ENCODE peak calls at places on chromosomes 1 and 21, in eight cellular contexts. K, R, F, W, Q, M, N and S are unnamed samples. For H3K27me3, the result is how much of the 10 kb centered on the place peaks cover.

GRCh38 chr1:179124866-179125265 is 43.0 kb downstream of the TOR3A start:
- DNase-seq in K (no peak), R (no peak), Q (peak), M (no peak), N (no peak), F (no peak), W (no peak), S (no peak)

GRCh38 chr1:98289296-98289695 is 368.5 kb upstream of the DPYD start:
- DNase-seq in R (no peak), W (no peak), Q (no peak), N (no peak), K (no peak), M (no peak), F (no peak), S (no peak)

GRCh38 chr1:55368698-55369097 is 153.5 kb upstream of the USP24 start:
- DNase-seq in Q (no peak), F (no peak), R (no peak), W (no peak), N (no peak), M (no peak), K (no peak), S (no peak)

GRCh38 chr1:98386675-98387440 is 274.7 kb upstream of the SNX7 start:
- DNase-seq in Q (no peak), K (no peak), R (no peak), F (no peak), W (peak), N (no peak), M (no peak), S (no peak)

GRCh38 chr1:108826081-108826635 is 30.7 kb downstream of the AKNAD1 start:
- DNase-seq in N (no peak), Q (no peak), K (no peak), R (no peak), W (no peak), M (no peak), F (no peak), S (no peak)

GRCh38 chr21:36545776-36546511 is 66.0 kb upstream of the CLDN14 start:
- DNase-seq in F (no peak), M (no peak), K (no peak), R (peak), W (no peak), Q (no peak), N (no peak), S (no peak)

GRCh38 chr1:218476385-218476784 is 131.2 kb downstream of the TGFB2 start:
- DNase-seq in N (peak), Q (peak), R (peak), M (no peak), K (no peak), W (no peak), F (no peak), S (no peak)

GRCh38 chr1:150516050-150516591 is 569 bp downstream of the FALEC start:
- DNase-seq in W (no peak), K (peak), R (peak), N (no peak), M (no peak), Q (no peak), F (no peak), S (no peak)

GRCh38 chr1:156356262-156356874 is 12.6 kb upstream of the RHBG start:
- DNase-seq in Q (no peak), F (no peak), N (no peak), R (no peak), M (no peak), W (no peak), K (no peak), S (no peak)

GRCh38 chr1:169809370-169810095 is 14.8 kb upstream of the METTL18 start:
- DNase-seq in F (no peak), N (peak), M (peak), K (no peak), R (peak), W (peak), Q (peak), S (no peak)

GRCh38 chr1:15633756-15634420 is 16.6 kb downstream of the DDI2 start:
- DNase-seq in W (no peak), K (no peak), N (no peak), R (no peak), M (no peak), Q (no peak), F (no peak), S (no peak)

GRCh38 chr1:170663441-170664282 is at the start of gene PRRX1:
- DNase-seq in K (peak), W (no peak), Q (peak), N (no peak), R (peak), F (no peak), M (no peak), S (no peak)

GRCh38 chr1:116504308-116505156 is 66.3 kb downstream of the CD58 start:
- DNase-seq in M (peak), N (no peak), W (peak), F (no peak), K (no peak), Q (peak), R (peak), S (peak)

GRCh38 chr1:23743287-23744052 is at the start of gene ELOA:
- DNase-seq in N (no peak), R (peak), F (peak), K (peak), M (peak), W (peak), Q (peak), S (peak)

GRCh38 chr1:10438677-10439163 is 8.5 kb downstream of the CENPS start:
- DNase-seq in M (no peak), W (no peak), K (no peak), Q (peak), F (no peak), N (no peak), R (no peak), S (no peak)

GRCh38 chr1:15835205-15835740 is 12.2 kb upstream of the SPEN start:
- DNase-seq in F (no peak), K (no peak), N (no peak), R (no peak), Q (no peak), W (peak), M (no peak), S (no peak)

GRCh38 chr1:78277253-78277652 is 213.5 kb upstream of the PTGFR start:
- DNase-seq in F (no peak), N (peak), W (no peak), R (peak), Q (peak), K (no peak), M (no peak), S (no peak)

GRCh38 chr1:2230781-2231666 is 2.9 kb downstream of the SKI start:
- DNase-seq in N (no peak), M (peak), F (peak), R (peak), W (peak), K (peak), Q (no peak), S (no peak)

GRCh38 chr1:56821462-56821797 is 2.2 kb upstream of the FYB2 start:
- DNase-seq in R (peak), M (no peak), Q (peak), F (no peak), N (no peak), W (peak), K (no peak), S (no peak)

GRCh38 chr1:101360506-101360905 is 123.7 kb downstream of the S1PR1 start:
- DNase-seq in W (no peak), Q (peak), R (no peak), N (no peak), F (no peak), M (no peak), K (no peak), S (no peak)

GRCh38 chr1:114103992-114104391 is 49.7 kb downstream of the SYT6 start:
- DNase-seq in M (no peak), F (no peak), N (no peak), K (no peak), Q (no peak), W (no peak), R (no peak), S (no peak)

GRCh38 chr1:53344921-53345838 is 17.3 kb upstream of the LRP8 start:
- DNase-seq in N (no peak), K (no peak), F (no peak), W (no peak), R (no peak), Q (no peak), M (no peak), S (peak)

GRCh38 chr1:54312874-54313316 is 93.3 kb downstream of the SSBP3 start:
- DNase-seq in R (peak), W (no peak), Q (peak), K (peak), F (no peak), N (no peak), M (no peak), S (no peak)

GRCh38 chr1:157073944-157074685 is 25.5 kb downstream of the ETV3L start:
- DNase-seq in K (peak), N (peak), R (peak), M (peak), W (peak), Q (peak), F (peak), S (peak)

GRCh38 chr1:212858461-212859265 is 588 bp downstream of the FLVCR1 start:
- DNase-seq in F (peak), Q (peak), N (peak), R (peak), M (peak), K (no peak), W (peak), S (peak)

GRCh38 chr21:16013570-16013969 is 283.8 kb downstream of the USP25 start:
- DNase-seq in M (no peak), F (no peak), K (no peak), W (no peak), N (no peak), R (no peak), Q (no peak), S (no peak)

GRCh38 chr21:38120984-38121855 is 135.6 kb upstream of the KCNJ15 start:
- DNase-seq in M (no peak), Q (no peak), N (no peak), K (no peak), R (no peak), W (no peak), F (no peak), S (no peak)

GRCh38 chr21:35102488-35103407 is 53.6 kb upstream of the RUNX1 start:
- DNase-seq in K (no peak), R (peak), M (peak), W (no peak), F (no peak), Q (peak), N (no peak), S (peak)

GRCh38 chr21:32949701-32950100 is 76.0 kb upstream of the OLIG2 start:
- DNase-seq in W (no peak), F (no peak), N (no peak), M (no peak), R (no peak), Q (no peak), K (no peak), S (no peak)

GRCh38 chr1:181485276-181486097 is 2.2 kb downstream of the CACNA1E start:
- DNase-seq in W (peak), K (no peak), N (no peak), M (peak), F (peak), R (no peak), Q (no peak), S (peak)

GRCh38 chr1:177983824-177984528 is 14.1 kb upstream of the SEC16B start:
- DNase-seq in N (peak), F (no peak), M (no peak), K (peak), R (peak), Q (peak), W (no peak), S (no peak)

GRCh38 chr1:185316163-185317033 is 645 bp downstream of the IVNS1ABP start:
- DNase-seq in W (peak), F (peak), K (peak), M (peak), N (peak), Q (peak), R (peak), S (peak)

GRCh38 chr1:4837752-4838151 is 183.3 kb downstream of the AJAP1 start:
- DNase-seq in K (no peak), R (no peak), M (no peak), N (no peak), F (no peak), Q (no peak), W (no peak), S (no peak)
- H3K27me3 ChIP-seq in K (under half), R (under half), M (under half), N (under half), F (under half), Q (under half), W (under half), S (under half)

GRCh38 chr1:153685578-153686340 is 7.3 kb downstream of the NPR1 start:
- DNase-seq in W (no peak), R (no peak), Q (no peak), N (no peak), K (no peak), M (no peak), F (no peak), S (no peak)

GRCh38 chr1:153684892-153685291 is 6.4 kb downstream of the NPR1 start:
- DNase-seq in Q (no peak), K (no peak), R (no peak), N (no peak), M (no peak), F (no peak), W (no peak), S (no peak)

GRCh38 chr1:153680120-153680403 is 1.6 kb downstream of the NPR1 start:
- DNase-seq in Q (no peak), F (no peak), N (no peak), W (no peak), M (no peak), K (no peak), R (no peak), S (no peak)

GRCh38 chr1:153683853-153684252 is 5.4 kb downstream of the NPR1 start:
- DNase-seq in K (no peak), Q (peak), W (peak), R (peak), N (no peak), M (no peak), F (no peak), S (no peak)

DNA sequence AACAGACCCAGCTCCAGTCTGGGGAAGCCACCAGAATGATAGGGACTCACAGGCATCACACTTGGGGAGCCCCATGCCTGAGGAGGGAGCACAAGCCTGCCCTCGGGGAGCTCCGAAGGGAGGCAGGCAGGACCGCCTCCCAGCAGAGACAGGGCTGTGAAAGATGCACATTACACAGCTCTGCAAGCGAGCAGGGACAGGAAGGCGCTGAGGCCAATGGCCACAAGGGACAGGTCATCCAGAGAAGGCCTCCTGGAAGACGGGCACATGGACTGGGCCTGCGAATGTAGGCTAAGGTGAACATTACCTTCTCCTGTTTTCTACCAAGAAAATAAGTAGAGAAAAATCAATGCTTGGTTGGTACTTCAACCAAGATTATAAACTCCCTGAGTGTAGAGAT is 4.2 kb downstream of the NPR1 start:
- DNase-seq in W (no peak), F (no peak), N (no peak), Q (no peak), R (no peak), K (no peak), M (no peak), S (no peak)
- H3K27me3 ChIP-seq in W (under half), F (under half), N (under half), Q (half or more), R (under half), K (under half), M (under half), S (under half)

DNA sequence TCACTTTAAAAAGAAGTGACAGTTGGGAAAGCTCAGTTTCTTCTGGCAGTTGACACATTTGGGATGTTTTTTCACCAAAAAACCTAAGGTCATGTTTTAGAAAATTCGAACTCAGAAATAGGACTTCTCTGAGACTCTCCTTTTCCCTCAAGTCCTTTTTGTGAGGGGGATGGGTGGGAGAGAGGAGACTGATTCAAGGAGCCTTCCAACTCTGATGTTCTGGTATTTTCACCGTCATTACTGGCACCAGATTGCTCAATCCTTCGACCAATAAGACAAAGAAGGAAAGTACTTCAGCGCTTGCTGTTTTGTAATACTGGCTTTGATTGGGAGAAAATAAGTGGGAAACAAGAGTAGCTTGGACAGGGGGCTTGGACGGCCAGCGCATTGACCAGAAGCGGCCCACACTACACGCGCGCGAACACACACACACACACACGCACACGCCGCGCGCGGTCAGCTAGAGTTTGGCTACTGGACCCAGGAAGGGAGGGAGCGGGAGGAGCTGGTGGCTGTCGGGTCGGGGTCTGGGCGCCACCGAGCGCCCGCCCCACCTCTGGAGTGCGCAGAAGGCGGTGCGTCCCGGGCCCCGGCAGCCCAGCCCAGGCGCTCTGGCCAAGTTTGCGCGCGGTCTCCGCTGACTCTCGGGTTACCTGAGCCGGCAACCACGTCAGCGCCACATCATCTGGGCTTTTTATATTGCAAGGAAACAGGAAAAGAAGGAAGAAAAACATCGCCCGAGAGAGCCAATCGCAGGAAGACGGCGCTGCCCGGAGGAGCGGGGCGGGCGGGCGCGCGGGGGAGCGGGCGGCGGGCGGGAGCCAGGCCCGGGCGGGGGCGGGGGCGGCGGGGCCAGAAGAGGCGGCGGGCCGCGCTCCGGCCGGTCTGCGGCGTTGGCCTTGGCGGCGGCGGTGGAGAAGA is at the start of gene KCNK1:
- DNase-seq in F (peak), N (peak), M (no peak), K (peak), R (peak), Q (peak), W (peak), S (peak)
- H3K27me3 ChIP-seq in F (under half), N (under half), M (under half), K (under half), R (under half), Q (under half), W (under half), S (under half)

GRCh38 chr1:112788561-112788960 is 73.4 kb upstream of the PPM1J start:
- DNase-seq in R (peak), M (no peak), Q (peak), F (no peak), W (no peak), K (no peak), N (no peak), S (no peak)
- H3K27me3 ChIP-seq in R (under half), M (under half), Q (under half), F (under half), W (under half), K (under half), N (under half), S (under half)

GRCh38 chr1:63319069-63320023 is 3.0 kb upstream of the FOXD3 start:
- DNase-seq in M (no peak), N (no peak), W (no peak), R (no peak), F (peak), K (no peak), Q (no peak), S (no peak)
- H3K27me3 ChIP-seq in M (half or more), N (half or more), W (under half), R (half or more), F (under half), K (half or more), Q (half or more), S (under half)

GRCh38 chr1:204813522-204813921 is 57.1 kb upstream of the NFASC start:
- DNase-seq in W (no peak), K (no peak), Q (no peak), R (no peak), N (no peak), M (no peak), F (no peak), S (no peak)

GRCh38 chr1:204814146-204814884 is 56.3 kb upstream of the NFASC start:
- DNase-seq in W (no peak), K (peak), N (no peak), R (no peak), Q (no peak), M (no peak), F (no peak), S (no peak)

GRCh38 chr1:204819495-204819894 is 51.2 kb upstream of the NFASC start:
- DNase-seq in M (no peak), F (no peak), K (no peak), W (no peak), R (no peak), Q (no peak), N (no peak), S (no peak)

GRCh38 chr1:204818998-204819397 is 51.7 kb upstream of the NFASC start:
- DNase-seq in R (no peak), M (no peak), K (peak), Q (no peak), F (no peak), N (no peak), W (no peak), S (no peak)

DNA sequence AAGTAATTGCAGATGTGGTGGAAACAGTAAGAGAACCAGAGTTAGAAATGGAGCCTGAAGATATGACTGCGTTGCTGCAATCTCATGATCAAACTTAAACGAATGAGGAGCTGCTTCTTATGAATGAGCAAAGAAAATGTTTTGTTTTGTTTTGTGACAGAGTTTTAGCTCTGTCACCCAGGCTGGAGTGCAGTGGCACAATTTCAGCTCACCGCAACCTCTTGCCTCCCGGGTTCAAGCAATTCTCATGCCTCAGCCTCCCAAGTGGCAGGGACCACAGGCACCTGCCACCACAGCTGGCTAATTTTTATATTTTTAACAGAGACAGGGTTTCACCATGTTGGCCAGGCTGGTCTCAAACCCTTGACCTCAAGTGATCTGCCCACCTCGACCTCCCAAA is 53.3 kb upstream of the NFASC start:
- DNase-seq in F (no peak), M (no peak), N (no peak), W (no peak), K (no peak), R (no peak), Q (no peak), S (no peak)
- H3K27me3 ChIP-seq in F (under half), M (under half), N (under half), W (under half), K (under half), R (under half), Q (under half), S (under half)

GRCh38 chr1:20183876-20184275 is 2.0 kb upstream of the UBXN10 start:
- DNase-seq in F (no peak), W (no peak), R (no peak), N (no peak), Q (no peak), K (no peak), M (no peak), S (no peak)
- H3K27me3 ChIP-seq in F (under half), W (under half), R (under half), N (under half), Q (under half), K (under half), M (under half), S (under half)

GRCh38 chr1:58572691-58573090 is 4.4 kb downstream of the TACSTD2 start:
- DNase-seq in F (no peak), K (no peak), M (no peak), W (no peak), Q (no peak), R (no peak), N (no peak), S (no peak)
- H3K27me3 ChIP-seq in F (under half), K (under half), M (under half), W (under half), Q (half or more), R (half or more), N (under half), S (under half)

GRCh38 chr1:25064465-25065238 is 134.6 kb upstream of the RUNX3 start:
- DNase-seq in W (no peak), M (no peak), N (no peak), R (no peak), Q (no peak), F (no peak), K (no peak), S (no peak)

GRCh38 chr1:25066253-25066652 is 136.2 kb upstream of the RUNX3 start:
- DNase-seq in K (no peak), Q (no peak), N (no peak), W (no peak), R (peak), F (no peak), M (no peak), S (no peak)

GRCh38 chr1:25066731-25067520 is 136.8 kb upstream of the RUNX3 start:
- DNase-seq in F (no peak), N (no peak), R (no peak), M (no peak), K (no peak), Q (no peak), W (no peak), S (no peak)

GRCh38 chr1:25063591-25064416 is 133.7 kb upstream of the RUNX3 start:
- DNase-seq in Q (no peak), F (no peak), K (no peak), W (no peak), N (no peak), M (no peak), R (no peak), S (no peak)

GRCh38 chr1:25065246-25066238 is 135.5 kb upstream of the RUNX3 start:
- DNase-seq in R (peak), F (no peak), M (no peak), K (no peak), W (no peak), Q (peak), N (no peak), S (no peak)
- H3K27me3 ChIP-seq in R (under half), F (under half), M (under half), K (under half), W (under half), Q (half or more), N (under half), S (under half)